ENCODE peak calls at places on chromosome 7, in five cellular contexts. Z is EH, D is B cell, T is ACHN, N is psoas muscle. U is an unnamed sample.
A peak's percentile ranks its signal among the peaks of the same experiment; 100 is the strongest.

GRCh38 chr7:75967573-75967997 is 26.8 kb downstream of the TMEM120A start:
- DNase-seq in N (no peak), D (no peak), Z (no peak), T (no peak), U (no peak)

GRCh38 chr7:122137291-122138077 is 6.6 kb downstream of the AASS start:
- DNase-seq in T (peak; percentile 66), N (no peak), Z (peak; percentile 62), D (no peak), U (no peak)

GRCh38 chr7:132435016-132435990 is 141.0 kb downstream of the PLXNA4 start:
- DNase-seq in D (no peak), T (no peak), N (no peak), Z (no peak), U (no peak)

GRCh38 chr7:2725178-2726105 is 37.4 kb downstream of the AMZ1 start:
- DNase-seq in D (no peak), T (no peak), Z (no peak), N (peak; percentile 6), U (no peak)

GRCh38 chr7:86708334-86708733 is 64.6 kb downstream of the GRM3 start:
- DNase-seq in N (no peak), D (no peak), Z (no peak), T (no peak), U (no peak)

GRCh38 chr7:17552952-17553351 is 254.5 kb downstream of the AHR start:
- DNase-seq in N (no peak), D (no peak), Z (peak; percentile 34), T (no peak), U (no peak)

GRCh38 chr7:107579546-107579880 is 533 bp upstream of the BCAP29 start:
- DNase-seq in Z (no peak), D (no peak), T (no peak), N (no peak), U (no peak)

GRCh38 chr7:75716992-75717626 is 21.6 kb downstream of the HIP1 start:
- DNase-seq in N (no peak), T (peak; percentile 27), D (no peak), Z (peak; percentile 85), U (no peak)

GRCh38 chr7:22326181-22326580 is 30.8 kb downstream of the RAPGEF5 start:
- DNase-seq in Z (no peak), N (no peak), D (no peak), T (no peak), U (no peak)

GRCh38 chr7:43372656-43373355 is 210.1 kb upstream of the STK17A start:
- DNase-seq in Z (no peak), T (no peak), N (no peak), D (no peak), U (no peak)

GRCh38 chr7:73519867-73520672 is 2.0 kb downstream of the BAZ1B start:
- DNase-seq in N (no peak), D (peak; percentile 50), Z (no peak), T (peak; percentile 19), U (no peak)